ENCODE peak calls at places on chromosomes 6 and 20, in seven cellular contexts. N is uterus; A is Karpas-422; W is psoas muscle; S is keratinocyte; C is CD8-positive, alpha-beta T cell; U is mesenchymal stem cell. D is an unnamed sample.
A peak's percentile ranks its signal among the peaks of the same experiment; 100 is the strongest.

GRCh38 chr20:60862601-60863000 is 389.5 kb upstream of the CDH4 start:
- DNase-seq in A (no peak), W (no peak), U (peak; percentile 1), S (no peak), C (no peak), N (no peak), D (no peak)

GRCh38 chr6:157977176-157977804 is 4.4 kb upstream of the SYNJ2 start:
- DNase-seq in A (no peak), N (no peak), W (no peak), C (no peak), U (no peak), S (no peak), D (no peak)

GRCh38 chr6:112691289-112691688 is 344.2 kb downstream of the RFPL4B start:
- DNase-seq in W (no peak), S (peak; percentile 33), U (peak; percentile 83), N (no peak), A (no peak), C (no peak), D (no peak)

GRCh38 chr6:170140129-170140528 is 150.7 kb downstream of the DLL1 start:
- DNase-seq in A (no peak), C (no peak), W (no peak), U (no peak), N (no peak), S (no peak), D (no peak)

GRCh38 chr6:169701218-169701952 is 444 bp downstream of the WDR27 start:
- DNase-seq in U (no peak), C (peak; percentile 11), W (no peak), N (peak; percentile 34), S (no peak), A (peak; percentile 78), D (no peak)

GRCh38 chr6:42454428-42454791 is 2.7 kb upstream of the TRERF1 start:
- DNase-seq in A (no peak), S (no peak), W (peak; percentile 37), N (no peak), C (no peak), U (peak; percentile 38), D (no peak)

GRCh38 chr6:17602888-17603287 is 2.8 kb downstream of the FAM8A1 start:
- DNase-seq in N (no peak), S (no peak), U (no peak), C (no peak), W (no peak), A (no peak), D (no peak)

GRCh38 chr6:42257614-42258013 is 40.0 kb upstream of the MRPS10 start:
- DNase-seq in S (no peak), U (no peak), A (no peak), W (no peak), N (no peak), C (no peak), D (peak; percentile 61)

GRCh38 chr6:101513181-101513580 is 119.7 kb downstream of the GRIK2 start:
- DNase-seq in A (no peak), C (no peak), U (no peak), W (no peak), N (no peak), S (no peak), D (no peak)

GRCh38 chr20:50138120-50138478 is 15.4 kb downstream of the PEDS1 start:
- DNase-seq in C (no peak), W (no peak), U (no peak), N (no peak), A (no peak), S (no peak), D (no peak)

GRCh38 chr6:133799043-133799442 is 89.9 kb upstream of the TCF21 start:
- DNase-seq in S (no peak), C (no peak), U (no peak), A (no peak), N (no peak), W (no peak), D (no peak)

GRCh38 chr6:132780770-132781371 is 17.6 kb downstream of the SLC18B1 start:
- DNase-seq in W (no peak), S (no peak), N (no peak), C (no peak), U (peak; percentile 41), A (peak; percentile 65), D (no peak)

GRCh38 chr20:50267866-50268219 is 77.2 kb downstream of the CEBPB start:
- DNase-seq in A (no peak), C (no peak), S (no peak), N (no peak), U (no peak), W (no peak), D (no peak)

GRCh38 chr20:1947535-1947846 is 46.4 kb downstream of the PDYN start:
- DNase-seq in C (no peak), A (no peak), W (no peak), S (no peak), U (no peak), N (no peak), D (no peak)
- H3K27ac ChIP-seq in C (no peak overlapping the region), A (no peak overlapping the region), W (peak overlapping the region; percentile 81), S (no peak overlapping the region), U (no peak overlapping the region), N (no peak overlapping the region), D (no peak overlapping the region)

DNA sequence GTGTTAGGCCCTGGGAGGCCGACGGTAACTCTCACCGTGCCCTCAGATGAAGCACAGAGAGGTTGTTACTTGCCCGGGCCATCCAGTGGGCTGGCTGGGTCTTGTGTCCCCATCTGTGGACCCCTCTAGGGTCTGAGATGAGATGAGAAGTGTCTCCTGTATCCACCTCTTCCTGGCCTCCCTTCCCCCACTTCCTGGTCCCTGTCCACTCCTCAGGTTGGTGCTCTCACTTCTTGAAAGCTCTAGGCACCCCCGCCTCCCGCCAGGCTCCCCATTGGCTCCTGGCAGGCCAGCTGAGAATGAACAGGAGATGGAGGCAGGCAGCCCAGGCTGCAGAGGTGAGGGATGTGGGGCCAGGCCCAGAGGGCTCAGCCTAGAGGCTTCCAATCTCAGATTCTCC is 1.5 kb downstream of the MMP24OS start:
- DNase-seq in S (no peak), N (no peak), U (no peak), C (no peak), W (no peak), A (no peak), D (no peak)
- H3K4me3 ChIP-seq in S (peak overlapping the region; percentile 70), N (peak overlapping the region; percentile 72), U (peak overlapping the region; percentile 97), C (no peak overlapping the region), W (peak overlapping the region; percentile 93), A (peak overlapping the region; percentile 99), D (no peak overlapping the region)

GRCh38 chr6:147738089-147738488 is 229.6 kb downstream of the SAMD5 start:
- DNase-seq in N (no peak), A (no peak), W (no peak), U (no peak), C (no peak), S (no peak), D (no peak)
- H3K27ac ChIP-seq in N (peak overlapping the region; percentile 36), A (no peak overlapping the region), W (no peak overlapping the region), U (no peak overlapping the region), C (no peak overlapping the region), S (no peak overlapping the region), D (no peak overlapping the region)

DNA sequence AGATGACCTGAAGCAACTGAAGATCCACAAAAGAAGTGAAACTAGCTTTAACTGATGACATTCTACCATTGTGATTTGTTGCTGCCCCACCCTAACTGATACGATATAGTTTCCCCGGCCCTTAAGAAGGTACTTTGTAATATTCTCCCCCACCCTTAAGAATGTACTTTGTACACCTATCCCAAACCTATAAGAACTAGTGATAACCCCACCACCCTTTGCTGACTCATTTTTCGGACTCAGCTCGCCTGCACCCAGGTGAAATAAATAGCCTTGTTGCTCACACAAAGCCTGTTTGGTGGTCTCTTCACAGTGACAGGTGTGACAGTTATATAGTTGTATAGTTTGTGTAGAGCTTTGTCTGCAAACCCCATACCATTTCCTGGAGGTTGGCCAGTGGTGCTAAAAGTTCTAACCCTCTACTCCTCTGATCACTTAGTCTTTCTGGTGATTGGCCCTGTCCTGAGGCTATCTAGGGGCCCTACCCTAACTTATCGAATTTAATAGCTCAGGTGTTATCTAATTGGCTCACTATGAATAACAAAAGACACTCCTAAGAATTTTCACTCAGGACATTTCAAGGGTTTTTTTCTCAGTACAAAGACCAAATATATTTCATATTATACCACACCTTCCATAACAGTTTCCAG is 10.1 kb upstream of the BTN1A1 start:
- DNase-seq in S (no peak), U (no peak), W (no peak), A (no peak), N (no peak), C (no peak), D (no peak)
- H3K4me3 ChIP-seq in S (no peak overlapping the region), U (no peak overlapping the region), W (no peak overlapping the region), A (no peak overlapping the region), N (no peak overlapping the region), C (no peak overlapping the region), D (no peak overlapping the region)

GRCh38 chr6:3538536-3538935 is 81.7 kb upstream of the SLC22A23 start:
- DNase-seq in W (no peak), N (no peak), C (no peak), U (no peak), S (no peak), A (no peak), D (no peak)
- H3K27ac ChIP-seq in W (no peak overlapping the region), N (no peak overlapping the region), C (no peak overlapping the region), U (no peak overlapping the region), S (no peak overlapping the region), A (no peak overlapping the region), D (no peak overlapping the region)

DNA sequence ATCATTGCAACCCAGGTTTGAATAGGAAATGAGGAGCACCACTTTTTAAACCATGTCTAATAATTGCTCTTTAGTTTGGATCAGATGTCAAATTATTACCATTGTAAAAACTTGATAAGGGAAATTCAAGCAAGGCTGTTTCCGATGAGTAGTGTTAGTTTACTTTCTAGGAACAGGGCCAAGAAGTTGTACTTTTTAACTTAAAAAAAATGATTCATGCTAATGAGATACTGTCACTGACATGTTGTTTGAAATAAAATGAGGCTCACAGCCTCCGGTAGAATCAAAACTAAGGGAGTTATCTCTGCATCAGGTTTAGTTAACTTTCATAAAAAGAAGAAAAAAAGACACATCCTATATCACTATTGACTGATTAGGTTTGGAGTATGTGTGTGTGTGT is 55.2 kb upstream of the SUPT3H start:
- DNase-seq in N (no peak), W (no peak), A (no peak), U (peak; percentile 42), S (no peak), C (no peak), D (no peak)
- H3K4me3 ChIP-seq in N (no peak overlapping the region), W (no peak overlapping the region), A (no peak overlapping the region), U (no peak overlapping the region), S (no peak overlapping the region), C (no peak overlapping the region), D (no peak overlapping the region)

GRCh38 chr6:44269168-44269920 is 906 bp upstream of the TMEM151B start:
- DNase-seq in U (no peak), S (no peak), N (no peak), A (no peak), W (no peak), C (no peak), D (no peak)
- H3K27ac ChIP-seq in U (no peak overlapping the region), S (no peak overlapping the region), N (no peak overlapping the region), A (no peak overlapping the region), W (no peak overlapping the region), C (no peak overlapping the region), D (no peak overlapping the region)

D was measured in iPS DF 6.9.